ENCODE peak calls at places on chromosomes 16 and 17, in five cellular contexts. X is activated B cell treated with CpG ODN at 0.5 μM for 24 hours, S is T-helper 9 cell, A is Caki2, H is NCI-H446. N is an unnamed sample.

GRCh38 chr16:58709338-58709737 is 24.8 kb upstream of the SLC38A7 start:
- DNase-seq in X (no peak), S (no peak), A (peak), H (no peak), N (no peak)

GRCh38 chr16:69481901-69482341 is 57.5 kb downstream of the CYB5B start:
- DNase-seq in X (no peak), S (no peak), A (no peak), H (peak), N (peak)

GRCh38 chr17:43393944-43394482 is 4.8 kb upstream of the ARL4D start:
- DNase-seq in X (peak), S (peak), A (peak), H (peak), N (peak)

GRCh38 chr17:44911133-44912001 is 3.9 kb downstream of the GFAP start:
- DNase-seq in X (peak), S (peak), A (no peak), H (peak), N (peak)

GRCh38 chr16:50024684-50025543 is at the start of gene CNEP1R1:
- DNase-seq in X (peak), S (peak), A (peak), H (peak), N (peak)

GRCh38 chr17:49338883-49339282 is 23.2 kb downstream of the ZNF652 start:
- DNase-seq in X (no peak), S (no peak), A (peak), H (no peak), N (no peak)

GRCh38 chr16:56919099-56919800 is 12.7 kb upstream of the HERPUD1 start:
- DNase-seq in X (no peak), S (no peak), A (no peak), H (no peak), N (no peak)

GRCh38 chr17:40993856-40994255 is at the start of gene KRTAP3-3:
- DNase-seq in X (no peak), S (no peak), A (no peak), H (no peak), N (no peak)

GRCh38 chr16:86833136-86833535 is 254.8 kb downstream of the FOXL1 start:
- DNase-seq in X (no peak), S (no peak), A (no peak), H (no peak), N (no peak)

GRCh38 chr17:74757931-74758845 is 9.8 kb downstream of the NHERF1 start:
- DNase-seq in X (no peak), S (no peak), A (no peak), H (peak), N (no peak)

GRCh38 chr17:80291691-80292487 is 31.2 kb downstream of the RNF213 start:
- DNase-seq in X (no peak), S (no peak), A (no peak), H (no peak), N (no peak)

GRCh38 chr17:81710514-81711308 is 1.4 kb upstream of the SLC25A10 start:
- DNase-seq in X (no peak), S (no peak), A (no peak), H (no peak), N (peak)

GRCh38 chr17:66467766-66468165 is 165.4 kb downstream of the PRKCA start:
- DNase-seq in X (no peak), S (no peak), A (no peak), H (no peak), N (peak)

GRCh38 chr16:90008708-90009145 is 10.5 kb downstream of the DBNDD1 start:
- DNase-seq in X (peak), S (peak), A (no peak), H (no peak), N (no peak)

GRCh38 chr17:17849147-17849820 is 12.5 kb upstream of the SREBF1 start:
- DNase-seq in X (no peak), S (peak), A (no peak), H (peak), N (peak)

GRCh38 chr16:89921699-89922476 is 1.3 kb upstream of the TUBB3 start:
- DNase-seq in X (no peak), S (no peak), A (peak), H (peak), N (peak)

GRCh38 chr17:79651751-79652150 is 40.9 kb upstream of the RBFOX3 start:
- DNase-seq in X (no peak), S (no peak), A (no peak), H (peak), N (no peak)

GRCh38 chr17:73223626-73224616 is 31.1 kb downstream of the COG1 start:
- DNase-seq in X (no peak), S (no peak), A (no peak), H (no peak), N (no peak)

GRCh38 chr17:79192503-79193500 is 118.2 kb downstream of the ENGASE start:
- DNase-seq in X (no peak), S (no peak), A (peak), H (no peak), N (peak)

GRCh38 chr17:42706732-42707131 is 24.4 kb downstream of the CNTNAP1 start:
- DNase-seq in X (no peak), S (peak), A (no peak), H (no peak), N (no peak)

GRCh38 chr17:77205396-77206124 is 64.8 kb downstream of the SEC14L1 start:
- DNase-seq in X (no peak), S (no peak), A (no peak), H (no peak), N (no peak)

GRCh38 chr16:78177927-78178326 is 78.5 kb downstream of the WWOX start:
- DNase-seq in X (no peak), S (no peak), A (no peak), H (no peak), N (no peak)

GRCh38 chr16:4409081-4409932 is 7.1 kb downstream of the CORO7 start:
- DNase-seq in X (no peak), S (no peak), A (no peak), H (peak), N (no peak)

GRCh38 chr16:2963611-2964415 is at the start of gene KREMEN2:
- DNase-seq in X (peak), S (no peak), A (peak), H (peak), N (no peak)

GRCh38 chr17:65609303-65609702 is 47.9 kb upstream of the AXIN2 start:
- DNase-seq in X (no peak), S (no peak), A (no peak), H (no peak), N (no peak)

GRCh38 chr17:8062807-8063483 is 24.1 kb downstream of the ALOX15B start:
- DNase-seq in X (no peak), S (no peak), A (no peak), H (no peak), N (no peak)

GRCh38 chr17:51853857-51854256 is 304.7 kb downstream of the CA10 start:
- DNase-seq in X (no peak), S (no peak), A (peak), H (peak), N (no peak)

GRCh38 chr16:76947694-76948093 is 243.3 kb upstream of the MON1B start:
- DNase-seq in X (no peak), S (no peak), A (no peak), H (no peak), N (no peak)

GRCh38 chr17:58995247-58995940 is 111.3 kb downstream of the TRIM37 start:
- DNase-seq in X (no peak), S (no peak), A (no peak), H (no peak), N (peak)

GRCh38 chr17:4185656-4186055 is 42.7 kb downstream of the CYB5D2 start:
- DNase-seq in X (no peak), S (no peak), A (no peak), H (no peak), N (no peak)

GRCh38 chr16:47311738-47312505 is 148.9 kb downstream of the ITFG1 start:
- DNase-seq in X (no peak), S (no peak), A (peak), H (no peak), N (peak)

GRCh38 chr17:19771971-19772630 is 24.0 kb upstream of the ALDH3A1 start:
- DNase-seq in X (no peak), S (no peak), A (no peak), H (no peak), N (no peak)

GRCh38 chr16:82882249-82882648 is 255.5 kb downstream of the CDH13 start:
- DNase-seq in X (no peak), S (no peak), A (no peak), H (no peak), N (no peak)

GRCh38 chr16:19429271-19429670 is 11.6 kb downstream of the TMC5 start:
- DNase-seq in X (no peak), S (no peak), A (no peak), H (no peak), N (no peak)

GRCh38 chr17:13638855-13639458 is 37.2 kb upstream of the HS3ST3A1 start:
- DNase-seq in X (no peak), S (no peak), A (no peak), H (no peak), N (no peak)

GRCh38 chr17:38569701-38570512 is 35.8 kb downstream of the SRCIN1 start:
- DNase-seq in X (no peak), S (no peak), A (no peak), H (no peak), N (no peak)

GRCh38 chr17:75996665-75997590 is 3.7 kb upstream of the CDK3 start:
- DNase-seq in X (no peak), S (peak), A (peak), H (no peak), N (peak)

GRCh38 chr17:9240659-9241370 is 219.5 kb downstream of the NTN1 start:
- DNase-seq in X (no peak), S (no peak), A (peak), H (no peak), N (peak)